ENCODE peak calls at places on chromosomes 12 and 14, in ten cellular contexts. V is activated T-helper 1 cell treated with anti-CD3 and anti-CD28 coated beads, Interleukin-2, amount 50 U/mL, for 16 hours; Z is NCI-H1092 treated with DMSO at 0.1 percent for 48 hours; L is Calu3; O is activated CD4-positive, alpha-beta T cell treated with anti-CD3 and anti-CD28 coated beads for 24 hours; J is C1 segment of cervical spinal cord; W is activated T-helper 9 cell treated with anti-CD3 and anti-CD28 coated beads, Interleukin-2, amount 50 U/mL, for 16 hours; G is HEK293T; I is A549; F is HS-27A. E is an unnamed sample.

GRCh38 chr12:89733579-89734201 is 25.1 kb upstream of the ATP2B1 start:
- DNase-seq in V (no peak), Z (no peak), L (no peak), O (no peak), J (no peak), W (no peak), G (no peak), I (no peak), F (peak), E (no peak)

GRCh38 chr12:95415451-95415850 is 58.5 kb upstream of the METAP2 start:
- DNase-seq in V (no peak), Z (no peak), L (no peak), O (no peak), J (no peak), W (no peak), G (no peak), I (no peak), F (no peak), E (no peak)

GRCh38 chr12:46855760-46856159 is 30.0 kb upstream of the SLC38A4 start:
- DNase-seq in V (no peak), Z (no peak), L (no peak), O (no peak), J (no peak), W (no peak), G (no peak), I (no peak), F (no peak), E (no peak)

GRCh38 chr12:129558036-129558435 is 345.8 kb downstream of the TMEM132D start:
- DNase-seq in V (no peak), Z (no peak), L (no peak), O (no peak), J (no peak), W (no peak), G (no peak), I (no peak), F (no peak), E (no peak)

GRCh38 chr12:66409195-66409871 is 107.0 kb downstream of the HELB start:
- DNase-seq in V (peak), Z (peak), L (peak), O (no peak), J (no peak), W (no peak), G (peak), I (no peak), F (peak), E (peak)

GRCh38 chr12:45583011-45583657 is 146.4 kb upstream of the ARID2 start:
- DNase-seq in V (no peak), Z (no peak), L (peak), O (no peak), J (no peak), W (no peak), G (no peak), I (no peak), F (no peak), E (no peak)

GRCh38 chr14:77260631-77261030 is 10.4 kb downstream of the NGB start:
- DNase-seq in V (no peak), Z (no peak), L (no peak), O (no peak), J (no peak), W (no peak), G (no peak), I (no peak), F (no peak), E (no peak)

GRCh38 chr12:79566452-79566851 is 124.3 kb downstream of the PAWR start:
- DNase-seq in V (no peak), Z (no peak), L (peak), O (no peak), J (no peak), W (no peak), G (no peak), I (no peak), F (no peak), E (no peak)

GRCh38 chr14:53946404-53947400 is 9.9 kb downstream of the BMP4 start:
- DNase-seq in V (no peak), Z (no peak), L (no peak), O (no peak), J (no peak), W (no peak), G (no peak), I (no peak), F (no peak), E (no peak)

GRCh38 chr14:94906577-94906976 is 136.7 kb upstream of the GSC start:
- DNase-seq in V (no peak), Z (no peak), L (no peak), O (no peak), J (no peak), W (no peak), G (no peak), I (no peak), F (no peak), E (no peak)

GRCh38 chr12:130220361-130220760 is 58.1 kb downstream of the FZD10 start:
- DNase-seq in V (no peak), Z (no peak), L (no peak), O (no peak), J (no peak), W (no peak), G (no peak), I (no peak), F (no peak), E (no peak)

GRCh38 chr12:26631846-26632245 is 201.1 kb downstream of the ITPR2 start:
- DNase-seq in V (no peak), Z (no peak), L (no peak), O (no peak), J (no peak), W (no peak), G (no peak), I (no peak), F (no peak), E (no peak)

GRCh38 chr12:49750994-49751393 is 9.6 kb downstream of the TMBIM6 start:
- DNase-seq in V (no peak), Z (no peak), L (no peak), O (no peak), J (no peak), W (no peak), G (no peak), I (no peak), F (no peak), E (no peak)

GRCh38 chr12:76268267-76268666 is 79.9 kb downstream of the BBS10 start:
- DNase-seq in V (no peak), Z (no peak), L (no peak), O (no peak), J (no peak), W (no peak), G (no peak), I (no peak), F (no peak), E (no peak)

GRCh38 chr12:11970155-11970520 is 100.6 kb upstream of the BCL2L14 start:
- DNase-seq in V (no peak), Z (no peak), L (no peak), O (no peak), J (no peak), W (no peak), G (no peak), I (no peak), F (no peak), E (no peak)

GRCh38 chr14:20555845-20556244 is 5.0 kb downstream of the RNASE9 start:
- DNase-seq in V (no peak), Z (no peak), L (no peak), O (no peak), J (no peak), W (no peak), G (no peak), I (no peak), F (no peak), E (no peak)

GRCh38 chr12:49298160-49298559 is 3.2 kb downstream of the PRPH start:
- DNase-seq in V (no peak), Z (no peak), L (peak), O (no peak), J (no peak), W (no peak), G (no peak), I (no peak), F (no peak), E (peak)

GRCh38 chr14:25111061-25111601 is 61.2 kb upstream of the STXBP6 start:
- DNase-seq in V (no peak), Z (no peak), L (peak), O (no peak), J (no peak), W (no peak), G (no peak), I (no peak), F (peak), E (no peak)

GRCh38 chr14:66117600-66117999 is 368.6 kb upstream of the CCDC196 start:
- DNase-seq in V (no peak), Z (no peak), L (peak), O (no peak), J (no peak), W (no peak), G (no peak), I (peak), F (no peak), E (no peak)

GRCh38 chr12:109841356-109841755 is 8.2 kb upstream of the TRPV4 start:
- DNase-seq in V (no peak), Z (no peak), L (no peak), O (no peak), J (no peak), W (no peak), G (no peak), I (no peak), F (no peak), E (no peak)

GRCh38 chr12:74021937-74022336 is 515.7 kb upstream of the ATXN7L3B start:
- DNase-seq in V (no peak), Z (peak), L (peak), O (no peak), J (peak), W (no peak), G (peak), I (peak), F (peak), E (peak)

GRCh38 chr12:96743606-96744005 is 163.5 kb upstream of the NEDD1 start:
- DNase-seq in V (no peak), Z (no peak), L (no peak), O (no peak), J (no peak), W (no peak), G (no peak), I (no peak), F (no peak), E (no peak)

GRCh38 chr12:104669851-104670337 is 213.1 kb downstream of the CHST11 start:
- DNase-seq in V (no peak), Z (no peak), L (no peak), O (no peak), J (peak), W (no peak), G (no peak), I (no peak), F (no peak), E (peak)

GRCh38 chr14:61188196-61188595 is 92.9 kb downstream of the TMEM30B start:
- DNase-seq in V (no peak), Z (no peak), L (no peak), O (no peak), J (no peak), W (no peak), G (no peak), I (peak), F (no peak), E (peak)

GRCh38 chr12:109191621-109192250 is 75.3 kb downstream of the ACACB start:
- DNase-seq in V (no peak), Z (no peak), L (no peak), O (no peak), J (no peak), W (no peak), G (no peak), I (peak), F (no peak), E (no peak)

GRCh38 chr14:92969470-92970232 is 46.7 kb downstream of the CHGA start:
- DNase-seq in V (no peak), Z (no peak), L (no peak), O (no peak), J (no peak), W (no peak), G (no peak), I (no peak), F (no peak), E (no peak)

GRCh38 chr12:117718559-117718958 is 250.2 kb downstream of the KSR2 start:
- DNase-seq in V (no peak), Z (no peak), L (no peak), O (no peak), J (no peak), W (no peak), G (no peak), I (no peak), F (no peak), E (no peak)

GRCh38 chr14:95418858-95419257 is 97.6 kb downstream of the SYNE3 start:
- DNase-seq in V (no peak), Z (no peak), L (no peak), O (no peak), J (no peak), W (no peak), G (no peak), I (no peak), F (no peak), E (no peak)

GRCh38 chr12:112198120-112198733 is 72.9 kb downstream of the TRAFD1 start:
- DNase-seq in V (no peak), Z (peak), L (peak), O (peak), J (no peak), W (peak), G (peak), I (peak), F (no peak), E (peak)

GRCh38 chr12:124567673-124568373 is 411 bp upstream of the NCOR2 start:
- DNase-seq in V (peak), Z (peak), L (peak), O (peak), J (peak), W (peak), G (peak), I (peak), F (peak), E (peak)

GRCh38 chr12:23614280-23614679 is 335.2 kb downstream of the SOX5 start:
- DNase-seq in V (no peak), Z (no peak), L (no peak), O (no peak), J (no peak), W (no peak), G (no peak), I (no peak), F (no peak), E (no peak)

GRCh38 chr12:57063991-57064725 is 14.2 kb upstream of the MYO1A start:
- DNase-seq in V (peak), Z (no peak), L (no peak), O (no peak), J (no peak), W (peak), G (no peak), I (no peak), F (no peak), E (peak)

GRCh38 chr14:54465654-54466053 is 23.1 kb downstream of the GMFB start:
- DNase-seq in V (no peak), Z (no peak), L (no peak), O (no peak), J (no peak), W (no peak), G (no peak), I (no peak), F (no peak), E (no peak)

GRCh38 chr12:51048601-51049369 is 658 bp downstream of the LETMD1 start:
- DNase-seq in V (no peak), Z (no peak), L (no peak), O (no peak), J (peak), W (no peak), G (no peak), I (no peak), F (no peak), E (peak)

GRCh38 chr12:126883737-126884136 is 1383.2 kb upstream of the TMEM132C start:
- DNase-seq in V (no peak), Z (no peak), L (no peak), O (no peak), J (no peak), W (no peak), G (no peak), I (no peak), F (no peak), E (no peak)

GRCh38 chr12:10031771-10032175 is 1.3 kb downstream of the CLEC9A start:
- DNase-seq in V (no peak), Z (no peak), L (no peak), O (no peak), J (no peak), W (no peak), G (no peak), I (no peak), F (peak), E (no peak)

GRCh38 chr14:96297000-96297399 is 41.0 kb downstream of the BDKRB1 start:
- DNase-seq in V (no peak), Z (peak), L (no peak), O (no peak), J (no peak), W (no peak), G (no peak), I (no peak), F (no peak), E (no peak)

GRCh38 chr14:102629700-102630365 is 37.4 kb downstream of the RCOR1 start:
- DNase-seq in V (no peak), Z (no peak), L (no peak), O (no peak), J (no peak), W (no peak), G (no peak), I (no peak), F (no peak), E (no peak)